ENCODE peak calls at places on chromosomes 2 and 18, in ten cellular contexts. B, V, A, I, Q, L, P, F, R and Y are unnamed samples.

GRCh38 chr2:178579006-178579405 is 98.7 kb downstream of the PLEKHA3 start:
- DNase-seq in R (peak), I (no peak), L (no peak), F (no peak), P (peak), V (no peak), Q (no peak), B (peak), A (no peak), Y (no peak)

GRCh38 chr2:118460425-118460824 is 372.2 kb downstream of the INSIG2 start:
- DNase-seq in V (no peak), A (no peak), Q (no peak), R (no peak), I (no peak), P (no peak), B (no peak), L (no peak), F (no peak), Y (no peak)

GRCh38 chr2:214127178-214127970 is 283.5 kb upstream of the VWC2L start:
- DNase-seq in P (peak), L (peak), F (no peak), I (no peak), V (no peak), R (peak), Q (no peak), B (peak), A (no peak), Y (no peak)

GRCh38 chr2:28622101-28622499 is 126.2 kb downstream of the PLB1 start:
- DNase-seq in B (no peak), I (no peak), F (no peak), Q (no peak), R (no peak), V (no peak), P (no peak), A (no peak), L (no peak), Y (no peak)

GRCh38 chr2:77018219-77018618 is 504.0 kb downstream of the LRRTM4 start:
- DNase-seq in R (no peak), B (no peak), L (no peak), A (no peak), P (no peak), Q (no peak), I (no peak), V (no peak), F (no peak), Y (no peak)

GRCh38 chr2:197042613-197043248 is 116.2 kb upstream of the PGAP1 start:
- DNase-seq in V (no peak), A (no peak), I (no peak), R (no peak), Q (no peak), F (no peak), P (no peak), B (peak), L (no peak), Y (no peak)

GRCh38 chr18:63534615-63535014 is 7.6 kb upstream of the SERPINB12 start:
- DNase-seq in B (no peak), L (no peak), V (no peak), P (no peak), R (no peak), Q (no peak), F (no peak), A (no peak), I (no peak), Y (no peak)

GRCh38 chr2:51919395-51919794 is 887.5 kb upstream of the NRXN1 start:
- DNase-seq in P (peak), A (no peak), F (no peak), V (no peak), L (no peak), I (no peak), R (peak), Q (no peak), B (peak), Y (no peak)

GRCh38 chr2:10285191-10285577 is 17.5 kb upstream of the HPCAL1 start:
- DNase-seq in F (no peak), Q (no peak), I (no peak), L (no peak), A (no peak), B (no peak), R (no peak), V (no peak), P (no peak), Y (no peak)

GRCh38 chr2:64406407-64406774 is 47.6 kb upstream of the LGALSL start:
- DNase-seq in A (no peak), B (no peak), F (peak), L (peak), R (no peak), Q (peak), P (no peak), V (no peak), I (no peak), Y (no peak)

GRCh38 chr18:34223164-34223892 is 1.4 kb downstream of the NOL4 start:
- DNase-seq in P (no peak), R (no peak), F (no peak), L (no peak), I (no peak), B (no peak), Q (peak), A (peak), V (peak), Y (peak)

GRCh38 chr2:143513081-143513480 is 383.9 kb downstream of the ARHGAP15 start:
- DNase-seq in R (peak), A (no peak), F (no peak), I (no peak), V (peak), B (peak), L (peak), P (peak), Q (peak), Y (peak)

GRCh38 chr2:177998006-177998405 is 74.6 kb downstream of the PDE11A start:
- DNase-seq in P (peak), L (no peak), I (no peak), F (no peak), B (peak), V (no peak), A (no peak), R (no peak), Q (no peak), Y (no peak)

GRCh38 chr2:128520787-128521186 is 202.1 kb upstream of the HS6ST1 start:
- DNase-seq in P (no peak), B (no peak), I (no peak), L (no peak), F (no peak), R (peak), Q (no peak), A (no peak), V (no peak), Y (no peak)

GRCh38 chr2:174338155-174338495 is 3.4 kb downstream of the SP9 start:
- DNase-seq in V (no peak), F (no peak), A (no peak), P (no peak), I (no peak), Q (no peak), R (no peak), L (no peak), B (no peak), Y (no peak)

GRCh38 chr2:174337337-174338154 is 2.8 kb downstream of the SP9 start:
- DNase-seq in A (no peak), Q (peak), I (no peak), L (no peak), F (no peak), B (no peak), P (no peak), R (no peak), V (peak), Y (peak)

GRCh38 chr2:174334781-174335604 is at the start of gene SP9:
- DNase-seq in L (no peak), I (no peak), V (peak), A (peak), Q (peak), P (peak), B (peak), R (no peak), F (no peak), Y (peak)

GRCh38 chr2:174335605-174336402 is 1.1 kb downstream of the SP9 start:
- DNase-seq in I (no peak), A (peak), V (peak), P (no peak), F (no peak), B (no peak), Q (peak), R (no peak), L (peak), Y (peak)

GRCh38 chr2:174336403-174337336 is 1.9 kb downstream of the SP9 start:
- DNase-seq in V (peak), R (peak), P (no peak), B (no peak), L (no peak), F (no peak), I (no peak), A (peak), Q (peak), Y (peak)
- TF ChIP-seq CTCF in V (no peak), R (no peak), P (no peak), B (peak), L (no peak), F (no peak), I (no peak), A (no peak), Q (no peak), Y (no peak)

DNA sequence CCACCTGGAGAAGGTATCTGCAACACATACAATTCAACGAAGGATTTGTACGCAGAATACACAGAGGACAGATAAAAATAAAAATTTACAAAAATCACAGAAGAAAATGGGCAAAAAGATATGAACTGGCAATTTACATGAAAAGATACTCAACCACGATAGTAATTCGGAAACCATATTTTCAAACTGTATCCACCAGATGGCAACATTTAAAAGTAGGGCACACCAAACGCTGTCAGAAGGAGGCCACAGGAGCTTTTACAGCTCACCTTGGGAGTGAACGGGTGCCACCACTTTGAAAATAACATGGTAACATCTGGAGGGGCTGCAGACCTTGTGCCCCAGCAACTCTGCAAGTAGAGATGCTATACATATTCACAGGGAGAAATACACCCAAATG is 9.8 kb downstream of the KIF1A start:
- DNase-seq in Q (no peak), P (peak), I (no peak), V (no peak), A (no peak), R (no peak), B (no peak), F (no peak), L (no peak), Y (no peak)
- TF ChIP-seq CTCF in Q (no peak), P (peak), I (no peak), V (no peak), A (no peak), R (no peak), B (no peak), F (no peak), L (no peak), Y (no peak)

GRCh38 chr2:36456227-36456788 is 100.7 kb downstream of the CRIM1 start:
- DNase-seq in R (peak), A (peak), F (peak), Q (no peak), V (no peak), I (no peak), L (peak), B (peak), P (peak), Y (peak)
- TF ChIP-seq CTCF in R (no peak), A (no peak), F (no peak), Q (no peak), V (no peak), I (no peak), L (no peak), B (no peak), P (no peak), Y (no peak)

GRCh38 chr18:7567487-7568425 is 640 bp downstream of the PTPRM start:
- DNase-seq in A (peak), F (peak), P (peak), Q (peak), B (peak), R (peak), L (peak), I (peak), V (peak), Y (peak)
- TF ChIP-seq CTCF in A (no peak), F (peak), P (no peak), Q (no peak), B (no peak), R (no peak), L (no peak), I (no peak), V (no peak), Y (no peak)

GRCh38 chr2:212973347-212973746 is 178.1 kb downstream of the IKZF2 start:
- DNase-seq in Q (no peak), R (no peak), B (no peak), A (no peak), V (no peak), I (no peak), F (no peak), P (no peak), L (no peak), Y (no peak)
- TF ChIP-seq CTCF in Q (no peak), R (no peak), B (no peak), A (no peak), V (no peak), I (no peak), F (no peak), P (no peak), L (no peak), Y (no peak)

GRCh38 chr2:185291035-185291647 is 447.5 kb upstream of the FSIP2 start:
- DNase-seq in B (peak), R (peak), L (no peak), A (no peak), P (peak), F (no peak), Q (peak), I (no peak), V (peak), Y (peak)
- TF ChIP-seq CTCF in B (peak), R (peak), L (peak), A (peak), P (peak), F (peak), Q (peak), I (no peak), V (peak), Y (peak)

DNA sequence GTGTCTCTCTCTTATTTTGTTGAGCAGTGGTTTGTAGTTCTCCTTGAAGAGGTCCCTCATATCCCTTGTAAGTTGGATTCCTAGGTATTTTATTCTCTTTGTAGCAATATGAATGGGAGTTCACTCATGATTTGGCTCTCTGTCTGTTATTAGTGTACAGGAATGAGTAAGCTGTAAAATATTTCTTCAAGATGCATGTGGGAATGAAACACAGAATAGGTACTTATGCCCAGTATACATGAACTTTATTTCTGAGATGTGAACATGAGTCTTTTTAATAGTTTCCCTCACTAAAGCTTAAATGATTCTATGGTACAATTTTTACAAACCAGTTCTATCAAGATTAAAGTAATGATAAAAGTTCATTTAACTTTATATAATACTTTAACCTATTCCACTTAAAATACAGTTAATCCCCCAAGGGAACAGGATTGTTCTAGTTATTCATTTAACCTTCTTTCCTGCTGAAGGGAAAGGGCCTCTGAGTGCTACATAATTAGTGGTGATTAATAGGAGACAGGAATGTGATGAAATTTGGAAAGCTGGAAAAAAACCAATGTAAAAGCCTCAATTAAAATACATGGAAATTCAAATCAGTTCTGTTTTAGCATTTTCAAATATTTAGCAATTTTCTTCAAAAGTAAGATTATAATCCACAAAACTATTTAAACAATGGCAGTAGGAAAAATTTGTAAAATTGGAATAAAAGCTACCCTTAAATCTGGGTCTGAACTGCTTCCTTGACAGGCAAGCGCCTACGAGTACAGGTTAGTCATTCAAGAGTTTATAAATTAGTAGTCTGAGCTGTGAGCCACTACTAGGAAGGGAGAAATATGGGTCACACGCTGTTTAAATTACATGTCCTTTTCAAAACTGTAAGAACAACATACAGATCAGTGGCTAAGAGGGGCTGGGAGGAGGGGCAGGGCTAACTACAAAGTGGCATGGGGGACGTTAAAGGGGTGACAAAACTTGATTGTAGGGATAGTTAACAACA is 28.9 kb downstream of the SPIRE1 start:
- DNase-seq in F (no peak), P (peak), B (peak), I (no peak), Q (no peak), R (peak), A (no peak), L (no peak), V (no peak), Y (no peak)
- TF ChIP-seq CTCF in F (no peak), P (no peak), B (no peak), I (no peak), Q (no peak), R (no peak), A (no peak), L (no peak), V (no peak), Y (no peak)

GRCh38 chr2:218261424-218262273 is 834 bp downstream of the GPBAR1 start:
- DNase-seq in P (no peak), Q (peak), I (no peak), F (no peak), R (no peak), V (no peak), B (no peak), A (no peak), L (peak), Y (no peak)

GRCh38 chr2:218259099-218259921 is 1.5 kb upstream of the GPBAR1 start:
- DNase-seq in F (peak), V (no peak), R (no peak), P (peak), B (peak), Q (no peak), I (no peak), A (no peak), L (peak), Y (no peak)

GRCh38 chr2:218260166-218260565 is 649 bp upstream of the GPBAR1 start:
- DNase-seq in R (no peak), F (no peak), I (no peak), A (no peak), V (no peak), Q (no peak), P (no peak), L (no peak), B (no peak), Y (no peak)

GRCh38 chr2:218262631-218263586 is 2.1 kb downstream of the GPBAR1 start:
- DNase-seq in Q (no peak), I (no peak), L (peak), F (no peak), V (no peak), A (no peak), R (no peak), B (no peak), P (no peak), Y (no peak)

DNA sequence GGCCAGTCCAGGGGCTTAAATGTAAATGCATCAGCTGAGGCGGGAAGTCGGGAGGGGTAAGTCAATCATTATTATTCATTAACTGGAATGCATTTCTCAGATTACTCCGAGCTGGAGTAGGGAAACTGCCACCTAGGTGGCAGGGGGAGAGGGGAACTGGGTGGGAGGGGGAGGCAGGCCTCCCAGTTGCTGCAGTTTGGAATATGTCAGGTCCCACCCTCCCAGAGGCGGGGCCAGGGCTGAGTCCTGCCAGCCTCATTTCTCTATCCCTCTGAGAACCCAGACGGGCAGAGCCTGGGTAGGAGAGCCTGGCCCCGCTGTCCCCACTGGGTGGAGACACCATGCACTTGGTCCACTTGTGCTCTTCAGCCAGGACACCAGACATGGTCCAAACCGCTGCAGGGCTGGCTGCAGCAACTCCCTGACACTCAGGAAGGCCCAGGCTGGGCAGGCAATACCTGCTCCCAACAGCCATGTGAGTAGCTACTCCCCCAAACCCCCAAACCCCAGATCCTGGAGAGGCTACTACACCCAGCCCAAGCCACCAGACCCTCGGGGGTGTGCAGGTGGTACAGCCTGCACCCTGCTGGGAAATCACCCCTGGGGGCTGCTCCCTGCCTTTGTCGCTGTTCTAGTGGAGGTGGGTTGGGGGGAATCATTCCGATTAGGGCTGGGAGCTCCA is at the start of gene GPBAR1:
- DNase-seq in Q (peak), F (peak), I (no peak), A (no peak), R (no peak), L (peak), V (peak), B (no peak), P (no peak), Y (no peak)
- TF ChIP-seq CTCF in Q (no peak), F (no peak), I (no peak), A (no peak), R (no peak), L (no peak), V (no peak), B (no peak), P (no peak), Y (no peak)

DNA sequence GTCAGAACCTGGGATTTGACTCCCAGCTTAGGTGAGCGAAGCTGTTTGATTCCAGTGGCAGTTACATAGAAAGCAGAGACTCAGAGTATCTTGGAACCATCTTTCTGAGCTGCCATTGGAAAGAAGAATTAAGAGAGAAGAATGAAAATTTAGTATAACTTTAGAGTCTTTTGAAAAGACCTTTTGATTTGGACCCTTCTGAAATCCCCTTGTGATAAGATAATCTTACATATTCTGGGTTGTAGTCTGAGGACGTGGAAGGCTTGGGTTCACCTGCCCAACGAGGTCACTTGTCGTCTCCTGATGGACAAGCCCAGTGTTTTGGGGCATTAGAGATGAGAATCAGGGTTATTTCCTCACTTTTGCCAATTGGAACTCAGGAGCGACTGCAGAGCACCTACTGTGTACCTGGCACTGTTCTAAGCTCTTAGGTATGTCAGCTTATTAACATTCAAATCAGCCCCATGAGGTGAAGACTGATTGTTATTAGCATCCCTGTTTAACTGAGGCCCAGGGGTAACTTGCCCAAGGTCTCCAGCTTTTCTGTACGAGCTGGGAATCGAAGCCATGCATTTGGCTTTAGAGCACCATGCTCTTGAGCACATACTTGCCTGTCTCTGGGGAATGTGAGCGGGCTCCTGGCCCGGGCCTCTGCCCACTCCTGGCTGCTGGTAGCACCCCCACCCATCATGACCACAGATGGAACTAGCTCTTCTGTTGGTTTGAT is 2.9 kb downstream of the HK2 start:
- DNase-seq in V (peak), P (no peak), B (no peak), F (no peak), L (no peak), I (no peak), Q (no peak), R (no peak), A (no peak), Y (no peak)
- TF ChIP-seq CTCF in V (peak), P (no peak), B (no peak), F (peak), L (no peak), I (no peak), Q (no peak), R (no peak), A (no peak), Y (peak)

DNA sequence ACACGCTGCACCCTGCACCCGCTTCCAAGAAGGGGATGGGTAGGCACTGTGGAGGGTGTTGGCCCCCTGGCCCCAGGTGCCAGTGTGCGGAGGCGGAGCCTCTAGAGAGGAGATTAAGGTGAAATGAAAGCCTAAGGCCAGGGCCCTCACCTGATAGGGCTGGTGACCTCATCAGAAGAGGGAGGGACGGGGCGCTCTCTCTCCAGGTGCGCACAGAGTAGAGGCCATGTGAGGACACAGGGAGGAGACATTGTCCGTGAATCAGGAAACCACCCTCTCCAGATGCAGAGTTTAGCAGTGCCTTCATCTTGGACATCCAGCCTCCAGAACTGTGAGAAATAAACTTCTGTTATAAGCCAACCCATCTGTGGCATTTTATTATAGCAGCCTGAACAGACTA is 62.3 kb downstream of the PSMG2 start:
- DNase-seq in B (no peak), A (no peak), P (no peak), V (no peak), R (no peak), L (no peak), Q (no peak), I (peak), F (no peak), Y (no peak)
- TF ChIP-seq CTCF in B (no peak), A (no peak), P (no peak), V (no peak), R (no peak), L (no peak), Q (no peak), I (no peak), F (no peak), Y (no peak)